ENCODE peak calls at places on chromosomes 5 and 9, in four cellular contexts. J, O, U and Y are unnamed samples.

GRCh38 chr5:132086277-132086794 is 12.7 kb downstream of the CSF2 start:
- DNase-seq in U (peak; percentile 83), O (peak; percentile 98), J (peak; percentile 86), Y (no peak)

GRCh38 chr5:172411423-172412111 is 42.8 kb downstream of the SH3PXD2B start:
- DNase-seq in J (no peak), U (no peak), O (peak; percentile 48), Y (no peak)

GRCh38 chr9:13274901-13275641 is 4.4 kb downstream of the MPDZ start:
- DNase-seq in U (no peak), O (peak; percentile 63), J (peak; percentile 82), Y (no peak)

GRCh38 chr9:134687556-134687955 is 46.0 kb downstream of the COL5A1 start:
- DNase-seq in J (no peak), O (no peak), U (no peak), Y (no peak)

GRCh38 chr5:98839469-98840383 is 66.3 kb downstream of the RGMB start:
- DNase-seq in U (no peak), J (peak; percentile 53), O (no peak), Y (no peak)

GRCh38 chr9:38067892-38068615 is 973 bp downstream of the SHB start:
- DNase-seq in U (no peak), O (no peak), J (no peak), Y (no peak)

GRCh38 chr9:127154390-127155191 is 32.2 kb upstream of the ANGPTL2 start:
- DNase-seq in O (peak; percentile 35), J (peak; percentile 75), U (no peak), Y (no peak)

GRCh38 chr9:86667307-86667706 is 280.0 kb downstream of the GAS1 start:
- DNase-seq in U (peak; percentile 18), O (peak; percentile 74), J (peak; percentile 64), Y (no peak)

GRCh38 chr9:128374221-128374675 is 3.1 kb downstream of the URM1 start:
- DNase-seq in U (no peak), J (no peak), O (no peak), Y (no peak)

GRCh38 chr5:176577312-176578176 is 28.4 kb downstream of the CDHR2 start:
- DNase-seq in J (no peak), O (no peak), U (no peak), Y (no peak)

GRCh38 chr5:176579323-176579722 is 30.2 kb downstream of the CDHR2 start:
- DNase-seq in U (no peak), J (no peak), O (peak; percentile 29), Y (no peak)

GRCh38 chr5:176575488-176576422 is 26.6 kb downstream of the CDHR2 start:
- DNase-seq in J (no peak), U (no peak), O (no peak), Y (no peak)

GRCh38 chr5:176575066-176575465 is 25.9 kb downstream of the CDHR2 start:
- DNase-seq in U (no peak), O (no peak), J (no peak), Y (no peak)

DNA sequence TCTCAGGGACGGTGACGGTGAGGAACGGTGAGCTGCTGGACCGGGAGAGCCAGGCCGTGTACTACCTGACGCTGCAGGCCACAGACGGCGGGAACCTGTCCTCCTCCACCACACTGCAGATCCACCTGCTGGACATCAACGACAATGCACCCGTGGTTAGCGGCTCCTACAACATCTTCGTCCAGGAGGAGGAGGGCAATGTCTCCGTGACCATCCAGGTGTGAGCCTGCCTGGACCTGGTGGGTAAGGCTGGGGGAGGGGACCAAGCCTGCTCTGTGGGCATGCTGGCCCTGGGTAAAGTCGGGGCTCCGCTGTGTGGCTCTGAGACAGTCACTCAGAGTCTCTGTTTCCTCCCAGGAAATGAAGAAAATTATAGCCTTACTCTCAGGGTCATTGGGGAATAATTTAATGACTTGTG is 29.3 kb downstream of the CDHR2 start:
- DNase-seq in U (no peak), J (peak; percentile 65), O (peak; percentile 38), Y (no peak)
- TF ChIP-seq CTCF in U (peak; percentile 54), J (peak; percentile 71), O (peak; percentile 32), Y (peak; percentile 60)

DNA sequence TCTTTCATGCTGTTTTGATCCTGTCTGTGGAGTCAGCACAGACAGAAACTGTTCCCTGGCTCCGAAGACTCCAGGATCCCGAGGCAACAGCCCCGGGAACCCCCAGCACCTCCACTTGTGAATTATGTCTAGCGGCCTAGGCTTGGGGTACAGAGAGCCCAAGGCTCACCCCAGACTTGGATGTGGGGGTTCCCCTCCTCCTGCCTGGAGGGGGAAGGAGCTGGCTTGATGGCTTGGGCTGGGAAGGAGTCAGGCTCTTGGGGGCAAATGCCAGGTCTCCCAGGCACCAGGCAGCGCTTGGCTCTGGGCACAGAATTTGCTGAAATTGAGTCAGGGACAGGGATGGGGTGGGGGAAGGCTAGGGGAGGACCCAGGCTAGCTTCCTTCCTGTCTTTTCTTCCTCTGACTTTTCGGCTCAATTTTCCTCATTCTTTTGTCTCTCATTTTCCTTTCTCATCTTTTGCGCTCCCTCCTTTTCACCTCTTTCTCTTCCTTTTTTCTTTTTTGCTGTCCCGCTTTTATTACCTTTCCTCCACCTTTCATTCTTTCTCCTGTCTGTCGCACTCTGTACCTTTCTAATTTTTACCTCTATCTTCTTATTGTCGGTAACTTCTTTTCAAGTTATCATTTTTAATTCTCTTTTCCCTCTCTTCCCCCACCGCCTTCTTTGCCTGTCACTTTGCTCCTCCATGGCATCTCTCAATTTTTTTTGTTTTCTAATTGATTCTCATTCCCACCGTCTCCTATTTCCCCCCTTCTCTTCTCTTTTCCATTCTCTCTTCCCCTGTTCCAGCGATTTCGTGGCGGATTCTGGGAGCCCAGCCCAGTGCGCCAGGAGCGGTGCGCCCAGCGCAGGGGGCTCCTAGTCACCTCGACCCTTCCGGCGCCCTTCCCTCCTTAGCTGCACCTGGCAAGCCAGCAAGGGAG is 10.5 kb downstream of the MSX2 start:
- DNase-seq in O (no peak), U (no peak), J (no peak), Y (no peak)
- H3K4me3 ChIP-seq in O (no peak overlapping the region), U (peak overlapping the region; percentile 44), J (no peak overlapping the region), Y (no peak overlapping the region)

DNA sequence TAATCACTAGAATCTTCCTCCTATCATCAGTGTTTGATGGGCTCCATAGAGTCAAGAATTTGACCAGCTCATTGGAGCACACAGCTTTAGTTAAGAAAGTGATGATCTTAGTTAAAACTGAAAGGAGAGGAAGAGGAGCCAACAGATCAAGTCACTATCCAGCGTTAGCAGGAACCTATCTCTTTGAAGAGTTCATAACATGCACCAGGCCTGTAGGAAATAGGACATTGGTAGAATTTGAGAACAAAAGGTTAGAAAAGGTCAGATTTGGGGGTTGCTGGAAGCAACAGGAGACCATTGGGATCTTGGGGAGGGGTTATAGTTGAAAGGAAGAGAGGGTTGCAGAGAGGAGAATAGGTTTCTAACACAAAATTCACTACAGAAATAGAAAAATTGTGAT is 11.4 kb upstream of the ADRA1B start:
- DNase-seq in J (no peak), U (no peak), O (no peak), Y (no peak)
- TF ChIP-seq CTCF in J (no peak), U (no peak), O (no peak), Y (no peak)

GRCh38 chr5:129459485-129460120 is 495 bp upstream of the ADAMTS19 start:
- DNase-seq in O (peak; percentile 4), J (peak; percentile 39), U (no peak), Y (no peak)
- H3K4me3 ChIP-seq in O (no peak overlapping the region), J (peak overlapping the region; percentile 29), U (no peak overlapping the region), Y (no peak overlapping the region)

GRCh38 chr9:94554078-94554438 is 825 bp upstream of the PCAT7 start:
- DNase-seq in U (no peak), O (no peak), J (no peak), Y (no peak)

GRCh38 chr9:94554439-94555331 is at the start of gene PCAT7:
- DNase-seq in U (no peak), O (no peak), J (peak; percentile 39), Y (no peak)

GRCh38 chr9:94553029-94553938 is 1.6 kb upstream of the PCAT7 start:
- DNase-seq in U (no peak), J (no peak), O (no peak), Y (no peak)
- TF ChIP-seq CTCF in U (no peak), J (no peak), O (no peak), Y (no peak)

GRCh38 chr9:71587576-71588362 is 180.5 kb downstream of the CEMIP2 start:
- DNase-seq in J (peak; percentile 36), O (peak; percentile 53), U (no peak), Y (no peak)
- H3K4me3 ChIP-seq in J (no peak overlapping the region), O (no peak overlapping the region), U (no peak overlapping the region), Y (no peak overlapping the region)

DNA sequence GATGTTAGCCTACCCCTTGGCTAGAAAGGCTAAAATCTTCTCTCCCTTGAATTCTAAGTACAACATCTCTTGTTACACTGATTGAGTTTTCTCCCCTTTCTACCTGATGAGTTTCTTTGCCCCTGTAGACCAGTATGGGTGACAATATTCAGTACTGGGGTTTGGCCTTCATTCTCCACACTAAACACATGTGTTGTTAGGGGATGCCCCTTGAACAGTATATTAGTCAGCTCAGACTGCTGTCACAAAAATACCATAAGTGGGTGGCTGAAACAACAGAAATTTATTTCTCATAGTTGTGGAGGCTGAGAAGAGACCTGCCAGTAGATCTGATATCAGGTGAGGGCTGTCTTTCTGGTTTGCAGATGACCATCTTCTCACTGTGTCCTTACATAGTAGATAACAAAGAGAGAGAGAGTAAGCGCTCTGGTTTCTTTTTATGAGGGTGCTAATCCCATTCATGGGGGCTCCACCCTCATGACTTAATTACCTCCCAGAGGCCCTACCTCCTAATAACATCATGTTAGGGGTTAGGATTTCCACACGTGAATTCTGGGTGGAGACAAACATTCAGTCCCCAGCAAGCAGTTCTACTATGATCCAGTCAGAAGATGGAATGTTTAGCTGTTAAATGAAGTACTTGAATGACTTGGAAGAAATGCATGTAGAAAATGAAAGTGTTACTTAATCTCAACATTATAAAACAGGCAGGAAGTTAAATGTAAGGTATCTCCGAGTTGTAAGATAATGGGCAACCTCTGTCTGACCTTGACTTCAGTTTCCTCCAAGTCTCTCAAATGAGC is 17.5 kb downstream of the VLDLR start:
- DNase-seq in U (no peak), O (no peak), J (no peak), Y (no peak)
- TF ChIP-seq CTCF in U (no peak), O (no peak), J (no peak), Y (no peak)

DNA sequence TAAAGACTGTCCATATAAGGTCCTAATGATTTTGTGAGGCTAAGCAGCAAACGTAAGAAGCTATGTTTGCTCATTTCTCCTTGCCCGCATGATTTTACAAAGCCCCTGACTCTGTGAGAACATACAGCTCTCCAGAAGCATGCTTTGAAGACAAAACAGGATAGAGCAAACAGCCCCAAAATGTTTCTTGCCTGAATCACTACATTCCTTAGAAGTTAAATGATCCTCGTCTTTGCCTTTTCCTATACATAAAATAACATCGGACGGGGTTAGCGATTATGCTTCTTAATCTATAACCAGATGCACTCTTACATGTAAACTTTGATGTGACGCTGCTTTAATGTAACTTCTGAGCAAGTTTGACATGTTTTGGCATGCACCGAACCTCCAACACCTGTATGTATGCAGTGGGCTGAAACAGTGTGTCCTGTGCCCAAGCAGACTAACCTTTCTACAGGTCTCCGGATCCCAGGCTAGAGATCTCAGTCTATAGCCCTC is 353.7 kb downstream of the CETN3 start:
- DNase-seq in O (peak; percentile 21), U (peak; percentile 33), J (peak; percentile 91), Y (peak; percentile 77)
- H3K4me3 ChIP-seq in O (no peak overlapping the region), U (peak overlapping the region; percentile 15), J (peak overlapping the region; percentile 37), Y (peak overlapping the region; percentile 24)

GRCh38 chr5:119792154-119792799 is 162.9 kb downstream of the FAM170A start:
- DNase-seq in O (no peak), U (no peak), J (no peak), Y (no peak)

GRCh38 chr5:119801570-119801969 is 172.2 kb downstream of the FAM170A start:
- DNase-seq in J (no peak), U (no peak), O (no peak), Y (no peak)

DNA sequence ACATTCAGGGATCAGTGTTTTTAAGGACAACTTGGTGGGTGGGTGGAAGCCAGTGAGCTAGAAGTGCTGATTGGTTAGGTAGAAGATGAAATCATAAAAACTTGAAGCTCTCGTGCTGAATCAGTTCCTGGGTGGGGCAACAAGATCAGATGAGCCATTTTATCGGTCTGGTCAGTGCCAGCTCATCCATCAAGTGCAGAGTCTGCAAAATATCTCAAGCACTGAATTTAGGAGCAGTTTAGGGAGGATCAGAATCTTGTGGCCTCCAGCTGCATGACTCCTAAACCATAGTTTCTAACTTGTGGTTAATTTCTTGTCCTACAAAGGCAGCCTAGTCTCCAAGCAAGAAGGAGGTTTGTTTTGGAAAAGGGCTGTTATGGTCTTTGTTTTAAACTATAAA is 166.4 kb downstream of the FAM170A start:
- DNase-seq in O (no peak), U (no peak), J (no peak), Y (no peak)
- TF ChIP-seq CTCF in O (no peak), U (no peak), J (no peak), Y (no peak)